ENCODE peak calls at places on chromosomes 4 and X, in nine cellular contexts. V is mesendoderm, Y is IMR-90, F is Karpas-422, H is fibroblast of lung, W is mammary epithelial cell, L is mesenchymal stem cell, N is K562, U is neuronal stem cell. S is an unnamed sample.
A peak's percentile ranks its signal among the peaks of the same experiment; 100 is the strongest.

GRCh38 chr4:183140911-183141320 is 41.9 kb downstream of the WWC2 start:
- DNase-seq in V (peak; percentile 50), Y (peak; percentile 76), F (no peak), H (peak; percentile 99), W (peak; percentile 61), L (peak; percentile 54), N (no peak), U (no peak), S (no peak)

GRCh38 chr4:154741131-154741530 is 2.7 kb upstream of the LRAT start:
- DNase-seq in V (no peak), Y (no peak), F (no peak), H (no peak), W (no peak), L (no peak), N (no peak), U (no peak), S (peak; percentile 20)

GRCh38 chr4:96131186-96131585 is 291.3 kb downstream of the PDHA2 start:
- DNase-seq in V (no peak), Y (no peak), F (no peak), H (peak; percentile 67), W (no peak), L (no peak), N (no peak), U (no peak), S (no peak)

GRCh38 chr4:2370597-2371320 is 47.7 kb downstream of the ZFYVE28 start:
- DNase-seq in V (no peak), Y (no peak), F (no peak), H (no peak), W (no peak), L (no peak), N (no peak), U (no peak), S (no peak)

GRCh38 chr4:88592600-88593448 is 544 bp downstream of the HERC3 start:
- DNase-seq in V (peak; percentile 67), Y (peak; percentile 68), F (peak; percentile 87), H (peak; percentile 82), W (peak; percentile 98), L (peak; percentile 80), N (peak; percentile 84), U (peak; percentile 54), S (peak; percentile 78)

GRCh38 chrX:10579018-10579752 is 41.2 kb downstream of the MID1 start:
- DNase-seq in V (peak; percentile 19), Y (peak; percentile 78), F (no peak), H (peak; percentile 82), W (peak; percentile 69), L (peak; percentile 65), N (no peak), U (no peak), S (no peak)

GRCh38 chr4:1112174-1112820 is 1.1 kb downstream of the RNF212 start:
- DNase-seq in V (no peak), Y (no peak), F (no peak), H (no peak), W (no peak), L (no peak), N (no peak), U (no peak), S (no peak)

GRCh38 chr4:143458966-143459365 is 54.5 kb upstream of the SMARCA5 start:
- DNase-seq in V (no peak), Y (peak; percentile 5), F (no peak), H (no peak), W (no peak), L (no peak), N (no peak), U (no peak), S (no peak)

GRCh38 chrX:53318766-53319353 is 37.5 kb upstream of the IQSEC2 start:
- DNase-seq in V (no peak), Y (no peak), F (no peak), H (no peak), W (no peak), L (no peak), N (no peak), U (no peak), S (no peak)

GRCh38 chrX:884091-884490 is 253.5 kb downstream of the SHOX start:
- DNase-seq in V (peak; percentile 41), Y (no peak), F (no peak), H (no peak), W (no peak), L (no peak), N (no peak), U (no peak), S (no peak)

GRCh38 chr4:156976147-156976546 is 4.5 kb upstream of the PDGFC start:
- DNase-seq in V (no peak), Y (peak; percentile 87), F (no peak), H (peak; percentile 92), W (peak; percentile 71), L (peak; percentile 85), N (no peak), U (no peak), S (no peak)

GRCh38 chrX:108366644-108367406 is 71.4 kb downstream of the COL4A6 start:
- DNase-seq in V (no peak), Y (no peak), F (no peak), H (no peak), W (no peak), L (no peak), N (no peak), U (no peak), S (peak; percentile 41)

GRCh38 chrX:69152398-69152797 is 12.9 kb downstream of the PJA1 start:
- DNase-seq in V (no peak), Y (no peak), F (no peak), H (no peak), W (peak; percentile 17), L (peak; percentile 62), N (no peak), U (no peak), S (no peak)

GRCh38 chr4:23061431-23061830 is 368.7 kb downstream of the GBA3 start:
- DNase-seq in V (no peak), Y (no peak), F (no peak), H (no peak), W (no peak), L (no peak), N (no peak), U (no peak), S (no peak)

GRCh38 chr4:71126719-71127118 is 133.3 kb downstream of the DCK start:
- DNase-seq in V (no peak), Y (peak; percentile 99), F (no peak), H (peak; percentile 99), W (peak; percentile 90), L (peak; percentile 73), N (no peak), U (no peak), S (no peak)

GRCh38 chr4:14667624-14668295 is 334.5 kb upstream of the CPEB2 start:
- DNase-seq in V (no peak), Y (no peak), F (no peak), H (peak; percentile 3), W (peak; percentile 51), L (no peak), N (no peak), U (no peak), S (no peak)
- H3K4me2 ChIP-seq in V (no peak overlapping the region), Y (no peak overlapping the region), F (no peak overlapping the region), H (no peak overlapping the region), W (no peak overlapping the region), L (no peak overlapping the region), N (no peak overlapping the region), U (no peak overlapping the region), S (no peak overlapping the region)

DNA sequence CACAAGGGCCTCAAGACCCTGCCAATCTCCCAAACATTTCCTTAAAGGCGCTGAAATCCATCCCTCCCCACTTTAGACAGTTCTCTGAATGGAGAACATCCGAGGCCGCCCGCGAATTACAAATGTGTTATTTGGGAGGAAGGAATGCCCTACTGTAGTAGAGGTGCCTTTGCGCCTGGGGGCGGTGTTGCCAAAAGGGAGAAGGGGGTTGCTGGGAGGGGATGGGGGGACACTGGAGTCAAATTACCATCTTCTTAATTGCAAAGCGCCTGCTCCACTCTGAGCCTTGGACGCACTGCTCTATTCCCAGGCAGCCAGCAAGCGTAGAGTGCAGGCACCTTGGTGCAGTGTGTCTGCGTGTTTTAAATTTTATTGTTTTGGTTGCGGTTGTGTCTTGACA is 2.7 kb downstream of the TMEM255A start:
- DNase-seq in V (peak; percentile 84), Y (no peak), F (no peak), H (no peak), W (no peak), L (no peak), N (no peak), U (peak; percentile 53), S (peak; percentile 86)
- H3K4me3 ChIP-seq in V (no peak overlapping the region), Y (no peak overlapping the region), F (no peak overlapping the region), H (no peak overlapping the region), W (no peak overlapping the region), L (peak overlapping the region; percentile 62), N (no peak overlapping the region), U (no peak overlapping the region), S (peak overlapping the region; percentile 47)

GRCh38 chrX:39936886-39937770 is 160.6 kb downstream of the BCOR start:
- DNase-seq in V (no peak), Y (no peak), F (no peak), H (no peak), W (no peak), L (no peak), N (peak; percentile 66), U (no peak), S (no peak)
- H3K9ac ChIP-seq in V (no peak overlapping the region), Y (no peak overlapping the region), F (no peak overlapping the region), H (no peak overlapping the region), W (no peak overlapping the region), L (no peak overlapping the region), N (no peak overlapping the region), U (no peak overlapping the region), S (no peak overlapping the region)

GRCh38 chr4:158319880-158320279 is 109.6 kb downstream of the TMEM144 start:
- DNase-seq in V (no peak), Y (no peak), F (no peak), H (no peak), W (no peak), L (no peak), N (no peak), U (no peak), S (no peak)

GRCh38 chr4:158316264-158316663 is 106.0 kb downstream of the TMEM144 start:
- DNase-seq in V (no peak), Y (peak; percentile 37), F (no peak), H (peak; percentile 69), W (no peak), L (no peak), N (no peak), U (no peak), S (no peak)

GRCh38 chr4:158315706-158316105 is 105.4 kb downstream of the TMEM144 start:
- DNase-seq in V (no peak), Y (peak; percentile 92), F (no peak), H (peak; percentile 90), W (no peak), L (no peak), N (no peak), U (no peak), S (no peak)

GRCh38 chr4:158313566-158313965 is 103.3 kb downstream of the TMEM144 start:
- DNase-seq in V (no peak), Y (peak; percentile 47), F (no peak), H (peak; percentile 40), W (no peak), L (no peak), N (no peak), U (no peak), S (no peak)

GRCh38 chr4:158314756-158315487 is 104.6 kb downstream of the TMEM144 start:
- DNase-seq in V (no peak), Y (peak; percentile 98), F (no peak), H (peak; percentile 97), W (peak; percentile 86), L (peak; percentile 82), N (no peak), U (no peak), S (no peak)
- H3K4me2 ChIP-seq in V (no peak overlapping the region), Y (peak overlapping the region; percentile 8), F (no peak overlapping the region), H (peak overlapping the region; percentile 13), W (no peak overlapping the region), L (no peak overlapping the region), N (no peak overlapping the region), U (no peak overlapping the region), S (no peak overlapping the region)